ENCODE peak calls at places on chromosomes 1 and 21, in seven cellular contexts. C is IMR-90, L is breast epithelium, T is NB4, Z is K562, B is A549, A is H1. D is an unnamed sample.

GRCh38 chr1:165241952-165242351 is 114.6 kb downstream of the LMX1A start:
- DNase-seq in C (no peak), A (no peak), T (no peak), Z (no peak), B (no peak), L (no peak), D (no peak)

GRCh38 chr21:27802816-27803475 is 836.1 kb upstream of the ADAMTS5 start:
- DNase-seq in C (peak), B (peak), T (peak), Z (peak), A (peak), L (no peak), D (peak)

GRCh38 chr1:1540817-1541628 is 599 bp upstream of the TMEM240 start:
- DNase-seq in Z (no peak), C (no peak), L (no peak), T (no peak), B (no peak), A (no peak), D (no peak)

GRCh38 chr21:30718239-30718909 is at the start of gene KRTAP21-3:
- DNase-seq in B (no peak), T (peak), L (no peak), A (no peak), C (no peak), Z (no peak), D (no peak)

GRCh38 chr1:6794164-6794563 is 8.9 kb downstream of the CAMTA1 start:
- DNase-seq in A (no peak), Z (peak), C (peak), B (peak), T (peak), L (no peak), D (peak)

GRCh38 chr1:44318097-44319088 is 36.7 kb downstream of the ERI3 start:
- DNase-seq in L (no peak), A (peak), B (peak), Z (peak), C (peak), T (peak), D (peak)

GRCh38 chr1:9874959-9875635 is 35.0 kb downstream of the CTNNBIP1 start:
- DNase-seq in A (peak), Z (peak), B (peak), T (peak), L (peak), C (peak), D (peak)

GRCh38 chr1:74733616-74734484 is 898 bp downstream of the TYW3 start:
- DNase-seq in T (peak), B (peak), C (peak), L (no peak), A (no peak), Z (peak), D (peak)

GRCh38 chr1:23084880-23085279 is 65.6 kb downstream of the KDM1A start:
- DNase-seq in Z (no peak), L (no peak), B (no peak), T (no peak), A (no peak), C (no peak), D (no peak)

GRCh38 chr1:96987186-96987703 is 265.7 kb downstream of the PTBP2 start:
- DNase-seq in L (no peak), T (no peak), B (no peak), C (peak), A (no peak), Z (no peak), D (no peak)

GRCh38 chr1:37261129-37261528 is 213.3 kb upstream of the ZC3H12A start:
- DNase-seq in B (no peak), A (no peak), Z (no peak), L (no peak), C (no peak), T (no peak), D (no peak)

GRCh38 chr1:223319913-223320600 is 43.9 kb downstream of the SUSD4 start:
- DNase-seq in A (no peak), T (no peak), C (no peak), L (no peak), B (no peak), Z (no peak), D (no peak)

GRCh38 chr1:43460988-43461693 is 7.4 kb upstream of the HYI start:
- DNase-seq in Z (no peak), C (peak), A (no peak), B (no peak), L (no peak), T (no peak), D (no peak)

GRCh38 chr1:117902944-117903343 is 26.5 kb downstream of the GDAP2 start:
- DNase-seq in C (no peak), Z (no peak), T (no peak), L (no peak), A (no peak), B (no peak), D (no peak)

GRCh38 chr1:113283914-113284313 is 106.4 kb upstream of the MAGI3 start:
- DNase-seq in Z (no peak), B (no peak), T (no peak), L (no peak), A (no peak), C (no peak), D (no peak)

GRCh38 chr21:17889171-17889570 is 70.0 kb upstream of the C21orf91 start:
- DNase-seq in T (no peak), C (no peak), L (no peak), Z (no peak), A (no peak), B (no peak), D (no peak)

GRCh38 chr1:88357690-88358089 is 326.4 kb upstream of the PKN2 start:
- DNase-seq in A (no peak), B (no peak), Z (no peak), L (no peak), T (no peak), C (no peak), D (no peak)

GRCh38 chr1:32695098-32695904 is 7.3 kb downstream of the SYNC start:
- DNase-seq in T (no peak), Z (peak), B (no peak), C (peak), A (no peak), L (peak), D (peak)

GRCh38 chr1:236821111-236821625 is 26.1 kb downstream of the MTR start:
- DNase-seq in A (no peak), C (no peak), T (no peak), B (no peak), L (no peak), Z (no peak), D (no peak)

GRCh38 chr1:27469334-27469733 is 20.6 kb downstream of the WASF2 start:
- DNase-seq in B (no peak), T (no peak), L (no peak), A (no peak), C (no peak), Z (no peak), D (no peak)

GRCh38 chr1:230770317-230770716 is 23.1 kb downstream of the CAPN9 start:
- DNase-seq in A (no peak), Z (no peak), B (no peak), T (no peak), L (no peak), C (no peak), D (no peak)

GRCh38 chr1:235939488-235939775 is 72.7 kb upstream of the LYST start:
- DNase-seq in Z (no peak), A (no peak), L (no peak), C (peak), B (no peak), T (no peak), D (no peak)

GRCh38 chr1:116345830-116346229 is 27.2 kb upstream of the ATP1A1 start:
- DNase-seq in C (no peak), L (no peak), Z (no peak), A (no peak), B (no peak), T (no peak), D (no peak)

GRCh38 chr1:218658899-218659298 is 313.8 kb downstream of the TGFB2 start:
- DNase-seq in B (peak), A (peak), L (no peak), C (peak), Z (no peak), T (no peak), D (no peak)

GRCh38 chr1:47533176-47534039 is 95.6 kb downstream of the FOXD2 start:
- DNase-seq in B (no peak), T (peak), Z (peak), L (no peak), C (peak), A (no peak), D (no peak)

GRCh38 chr21:37225440-37225839 is 41.7 kb downstream of the VPS26C start:
- DNase-seq in T (no peak), L (no peak), Z (no peak), C (no peak), B (no peak), A (no peak), D (no peak)

GRCh38 chr1:211606914-211607751 is 28.2 kb upstream of the SLC30A1 start:
- DNase-seq in C (no peak), Z (peak), L (no peak), B (no peak), A (no peak), T (peak), D (no peak)
- TF ChIP-seq POLR2A in C (no peak), Z (peak), L (no peak), B (no peak), A (no peak), T (peak), D (no peak)

GRCh38 chr1:224544711-224545110 is 71.4 kb upstream of the CNIH3 start:
- DNase-seq in C (no peak), B (no peak), T (peak), L (no peak), Z (no peak), A (no peak), D (no peak)

GRCh38 chr1:224544276-224544675 is 71.8 kb upstream of the CNIH3 start:
- DNase-seq in C (peak), L (no peak), A (no peak), Z (no peak), T (no peak), B (no peak), D (no peak)

GRCh38 chr1:224542783-224543440 is 73.2 kb upstream of the CNIH3 start:
- DNase-seq in T (peak), B (peak), Z (peak), A (no peak), C (peak), L (no peak), D (no peak)

GRCh38 chr1:224541901-224542610 is 74.1 kb upstream of the CNIH3 start:
- DNase-seq in T (no peak), A (no peak), B (no peak), Z (no peak), L (no peak), C (no peak), D (no peak)

DNA sequence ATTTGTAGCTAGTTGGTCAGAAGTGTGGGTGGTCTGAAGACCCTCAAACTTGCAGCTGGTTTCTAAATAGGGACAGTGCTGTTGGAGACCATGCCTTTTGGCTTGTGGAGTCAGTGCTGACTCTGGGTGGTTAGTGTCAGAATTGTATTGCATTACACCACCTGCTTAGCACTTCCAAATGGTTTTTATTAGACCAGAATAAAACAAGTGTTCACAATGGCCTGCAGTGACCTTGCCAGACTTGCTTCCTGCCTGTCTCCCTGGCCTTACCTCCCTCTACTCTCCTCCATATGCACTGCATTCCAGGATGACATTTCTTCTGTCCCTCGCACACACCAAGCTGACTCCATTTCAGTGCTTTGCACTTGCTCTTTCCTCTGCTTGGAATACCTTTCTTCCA is 72.7 kb upstream of the CNIH3 start:
- DNase-seq in T (peak), Z (no peak), L (no peak), A (no peak), B (no peak), C (no peak), D (no peak)
- TF ChIP-seq POLR2A in T (no peak), Z (no peak), L (no peak), A (no peak), B (no peak), C (no peak), D (no peak)

DNA sequence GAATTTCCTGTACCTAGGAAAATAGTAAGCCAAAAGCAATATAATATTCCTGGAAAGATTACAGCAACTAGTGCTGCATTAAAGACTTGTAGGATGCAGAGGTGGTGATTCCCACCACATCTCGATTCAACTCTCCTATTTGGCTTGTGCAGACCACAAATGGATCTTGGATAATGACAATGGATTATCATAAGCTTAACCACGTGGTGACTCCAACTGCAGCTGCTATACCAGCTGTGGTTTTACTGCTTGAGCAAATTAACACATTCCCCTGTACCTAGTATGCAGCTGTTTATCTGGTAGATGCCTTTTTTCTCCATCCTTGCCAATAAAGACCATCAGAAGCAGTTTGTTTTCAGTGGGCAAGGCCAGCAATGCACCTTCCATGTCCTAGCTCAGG is 542.7 kb upstream of the ADGRL4 start:
- DNase-seq in C (no peak), L (no peak), T (no peak), Z (no peak), B (no peak), A (no peak), D (no peak)
- TF ChIP-seq POLR2A in C (no peak), L (no peak), T (no peak), Z (no peak), B (no peak), A (no peak), D (no peak)

GRCh38 chr1:203288351-203288894 is 16.9 kb upstream of the BTG2 start:
- DNase-seq in A (no peak), T (no peak), L (no peak), Z (no peak), C (no peak), B (no peak), D (no peak)
- TF ChIP-seq POLR2A in A (no peak), T (no peak), L (no peak), Z (no peak), C (no peak), B (no peak), D (no peak)